ENCODE peak calls at places on chromosome 15, in ten cellular contexts. One of them, this sample, is unnamed.

GRCh38 chr15:74259324-74259712 is 23.2 kb downstream of the CCDC33 start:
- DNase-seq in naive B cell: no peak
- DNase-seq in fibroblast of mammary gland: no peak
- DNase-seq in T follicular helper cell: no peak
- DNase-seq in MV-4-11: no peak
- DNase-seq in amniotic stem cell: no peak
- DNase-seq in GM23248: no peak
- DNase-seq in germinal center: no peak
- DNase-seq in activated T-cell treated with anti-CD3 and anti-CD28 coated beads, Interleukin-2, amount 50 U/mL, for 24 hours: no peak
- DNase-seq in activated gamma-delta T cell treated with Interleukin-2 at 50 U/mL for 16 hours: no peak
- DNase-seq in this sample: no peak

GRCh38 chr15:43516185-43516584 is 1.2 kb upstream of the MAP1A start:
- DNase-seq in naive B cell: no peak
- DNase-seq in germinal center: no peak
- DNase-seq in MV-4-11: no peak
- DNase-seq in activated T-cell treated with anti-CD3 and anti-CD28 coated beads, Interleukin-2, amount 50 U/mL, for 24 hours: no peak
- DNase-seq in fibroblast of mammary gland: peak
- DNase-seq in GM23248: peak
- DNase-seq in amniotic stem cell: no peak
- DNase-seq in activated gamma-delta T cell treated with Interleukin-2 at 50 U/mL for 16 hours: no peak
- DNase-seq in T follicular helper cell: no peak
- DNase-seq in this sample: no peak

GRCh38 chr15:32119286-32119685 is 89.0 kb downstream of the CHRNA7 start:
- DNase-seq in MV-4-11: no peak
- DNase-seq in activated gamma-delta T cell treated with Interleukin-2 at 50 U/mL for 16 hours: no peak
- DNase-seq in naive B cell: no peak
- DNase-seq in germinal center: no peak
- DNase-seq in fibroblast of mammary gland: no peak
- DNase-seq in amniotic stem cell: no peak
- DNase-seq in T follicular helper cell: no peak
- DNase-seq in activated T-cell treated with anti-CD3 and anti-CD28 coated beads, Interleukin-2, amount 50 U/mL, for 24 hours: no peak
- DNase-seq in GM23248: no peak
- DNase-seq in this sample: no peak

GRCh38 chr15:39621210-39621609 is 40.3 kb downstream of the THBS1 start:
- DNase-seq in activated gamma-delta T cell treated with Interleukin-2 at 50 U/mL for 16 hours: no peak
- DNase-seq in T follicular helper cell: no peak
- DNase-seq in germinal center: no peak
- DNase-seq in GM23248: no peak
- DNase-seq in MV-4-11: no peak
- DNase-seq in naive B cell: no peak
- DNase-seq in activated T-cell treated with anti-CD3 and anti-CD28 coated beads, Interleukin-2, amount 50 U/mL, for 24 hours: no peak
- DNase-seq in amniotic stem cell: no peak
- DNase-seq in fibroblast of mammary gland: peak
- DNase-seq in this sample: no peak

GRCh38 chr15:67784057-67784781 is 41.1 kb upstream of the SKOR1 start:
- DNase-seq in fibroblast of mammary gland: no peak
- DNase-seq in amniotic stem cell: no peak
- DNase-seq in activated gamma-delta T cell treated with Interleukin-2 at 50 U/mL for 16 hours: peak
- DNase-seq in naive B cell: peak
- DNase-seq in T follicular helper cell: no peak
- DNase-seq in germinal center: peak
- DNase-seq in GM23248: no peak
- DNase-seq in activated T-cell treated with anti-CD3 and anti-CD28 coated beads, Interleukin-2, amount 50 U/mL, for 24 hours: no peak
- DNase-seq in MV-4-11: peak
- DNase-seq in this sample: no peak

GRCh38 chr15:96474274-96474673 is 143.8 kb downstream of the NR2F2 start:
- DNase-seq in naive B cell: no peak
- DNase-seq in germinal center: no peak
- DNase-seq in fibroblast of mammary gland: peak
- DNase-seq in MV-4-11: no peak
- DNase-seq in activated T-cell treated with anti-CD3 and anti-CD28 coated beads, Interleukin-2, amount 50 U/mL, for 24 hours: no peak
- DNase-seq in activated gamma-delta T cell treated with Interleukin-2 at 50 U/mL for 16 hours: no peak
- DNase-seq in GM23248: peak
- DNase-seq in amniotic stem cell: no peak
- DNase-seq in T follicular helper cell: no peak
- DNase-seq in this sample: no peak

GRCh38 chr15:72970965-72971746 is 81.1 kb upstream of the NEO1 start:
- DNase-seq in MV-4-11: peak
- DNase-seq in activated T-cell treated with anti-CD3 and anti-CD28 coated beads, Interleukin-2, amount 50 U/mL, for 24 hours: no peak
- DNase-seq in activated gamma-delta T cell treated with Interleukin-2 at 50 U/mL for 16 hours: no peak
- DNase-seq in amniotic stem cell: no peak
- DNase-seq in GM23248: peak
- DNase-seq in germinal center: no peak
- DNase-seq in T follicular helper cell: no peak
- DNase-seq in fibroblast of mammary gland: peak
- DNase-seq in naive B cell: no peak
- DNase-seq in this sample: no peak

GRCh38 chr15:59434481-59434880 is 3.5 kb upstream of the FAM81A start:
- DNase-seq in T follicular helper cell: no peak
- DNase-seq in germinal center: no peak
- DNase-seq in activated T-cell treated with anti-CD3 and anti-CD28 coated beads, Interleukin-2, amount 50 U/mL, for 24 hours: no peak
- DNase-seq in activated gamma-delta T cell treated with Interleukin-2 at 50 U/mL for 16 hours: no peak
- DNase-seq in amniotic stem cell: no peak
- DNase-seq in MV-4-11: no peak
- DNase-seq in naive B cell: no peak
- DNase-seq in fibroblast of mammary gland: no peak
- DNase-seq in GM23248: no peak
- DNase-seq in this sample: no peak

GRCh38 chr15:62503451-62503850 is 338.4 kb upstream of the C2CD4B start:
- DNase-seq in germinal center: no peak
- DNase-seq in naive B cell: no peak
- DNase-seq in activated T-cell treated with anti-CD3 and anti-CD28 coated beads, Interleukin-2, amount 50 U/mL, for 24 hours: no peak
- DNase-seq in T follicular helper cell: no peak
- DNase-seq in fibroblast of mammary gland: peak
- DNase-seq in MV-4-11: no peak
- DNase-seq in amniotic stem cell: no peak
- DNase-seq in GM23248: peak
- DNase-seq in activated gamma-delta T cell treated with Interleukin-2 at 50 U/mL for 16 hours: no peak
- DNase-seq in this sample: no peak

GRCh38 chr15:39125904-39126303 is 455.0 kb upstream of the THBS1 start:
- DNase-seq in MV-4-11: no peak
- DNase-seq in amniotic stem cell: no peak
- DNase-seq in T follicular helper cell: no peak
- DNase-seq in activated gamma-delta T cell treated with Interleukin-2 at 50 U/mL for 16 hours: peak
- DNase-seq in activated T-cell treated with anti-CD3 and anti-CD28 coated beads, Interleukin-2, amount 50 U/mL, for 24 hours: no peak
- DNase-seq in fibroblast of mammary gland: peak
- DNase-seq in germinal center: peak
- DNase-seq in naive B cell: no peak
- DNase-seq in GM23248: peak
- DNase-seq in this sample: no peak

GRCh38 chr15:31262143-31262530 is 64.5 kb upstream of the KLF13 start:
- DNase-seq in activated gamma-delta T cell treated with Interleukin-2 at 50 U/mL for 16 hours: no peak
- DNase-seq in MV-4-11: no peak
- DNase-seq in activated T-cell treated with anti-CD3 and anti-CD28 coated beads, Interleukin-2, amount 50 U/mL, for 24 hours: peak
- DNase-seq in GM23248: no peak
- DNase-seq in fibroblast of mammary gland: no peak
- DNase-seq in T follicular helper cell: no peak
- DNase-seq in naive B cell: no peak
- DNase-seq in germinal center: no peak
- DNase-seq in amniotic stem cell: no peak
- DNase-seq in this sample: peak

GRCh38 chr15:40192942-40193341 is 32.1 kb downstream of the BUB1B start:
- DNase-seq in MV-4-11: no peak
- DNase-seq in GM23248: peak
- DNase-seq in amniotic stem cell: no peak
- DNase-seq in naive B cell: no peak
- DNase-seq in activated T-cell treated with anti-CD3 and anti-CD28 coated beads, Interleukin-2, amount 50 U/mL, for 24 hours: no peak
- DNase-seq in germinal center: no peak
- DNase-seq in T follicular helper cell: no peak
- DNase-seq in activated gamma-delta T cell treated with Interleukin-2 at 50 U/mL for 16 hours: no peak
- DNase-seq in fibroblast of mammary gland: peak
- DNase-seq in this sample: no peak

GRCh38 chr15:58606577-58607080 is 142.9 kb downstream of the ADAM10 start:
- DNase-seq in fibroblast of mammary gland: no peak
- DNase-seq in activated gamma-delta T cell treated with Interleukin-2 at 50 U/mL for 16 hours: no peak
- DNase-seq in naive B cell: no peak
- DNase-seq in T follicular helper cell: no peak
- DNase-seq in GM23248: no peak
- DNase-seq in activated T-cell treated with anti-CD3 and anti-CD28 coated beads, Interleukin-2, amount 50 U/mL, for 24 hours: no peak
- DNase-seq in germinal center: no peak
- DNase-seq in MV-4-11: no peak
- DNase-seq in amniotic stem cell: no peak
- DNase-seq in this sample: no peak

GRCh38 chr15:44038801-44039200 is 156.3 kb downstream of the FRMD5 start:
- DNase-seq in activated gamma-delta T cell treated with Interleukin-2 at 50 U/mL for 16 hours: no peak
- DNase-seq in amniotic stem cell: no peak
- DNase-seq in activated T-cell treated with anti-CD3 and anti-CD28 coated beads, Interleukin-2, amount 50 U/mL, for 24 hours: no peak
- DNase-seq in T follicular helper cell: no peak
- DNase-seq in GM23248: no peak
- DNase-seq in naive B cell: no peak
- DNase-seq in germinal center: no peak
- DNase-seq in MV-4-11: no peak
- DNase-seq in fibroblast of mammary gland: no peak
- DNase-seq in this sample: no peak

GRCh38 chr15:51270706-51271105 is 67.7 kb downstream of the CYP19A1 start:
- DNase-seq in naive B cell: no peak
- DNase-seq in germinal center: no peak
- DNase-seq in activated T-cell treated with anti-CD3 and anti-CD28 coated beads, Interleukin-2, amount 50 U/mL, for 24 hours: no peak
- DNase-seq in fibroblast of mammary gland: no peak
- DNase-seq in MV-4-11: peak
- DNase-seq in GM23248: no peak
- DNase-seq in amniotic stem cell: no peak
- DNase-seq in activated gamma-delta T cell treated with Interleukin-2 at 50 U/mL for 16 hours: no peak
- DNase-seq in T follicular helper cell: no peak
- DNase-seq in this sample: no peak

GRCh38 chr15:51289290-51289689 is 49.1 kb downstream of the CYP19A1 start:
- DNase-seq in activated T-cell treated with anti-CD3 and anti-CD28 coated beads, Interleukin-2, amount 50 U/mL, for 24 hours: no peak
- DNase-seq in GM23248: no peak
- DNase-seq in MV-4-11: no peak
- DNase-seq in T follicular helper cell: no peak
- DNase-seq in amniotic stem cell: no peak
- DNase-seq in fibroblast of mammary gland: no peak
- DNase-seq in naive B cell: no peak
- DNase-seq in germinal center: no peak
- DNase-seq in activated gamma-delta T cell treated with Interleukin-2 at 50 U/mL for 16 hours: no peak
- DNase-seq in this sample: no peak

GRCh38 chr15:82108489-82109078 is 62.8 kb upstream of the MEX3B start:
- DNase-seq in naive B cell: peak
- DNase-seq in GM23248: peak
- DNase-seq in germinal center: peak
- DNase-seq in T follicular helper cell: peak
- DNase-seq in amniotic stem cell: no peak
- DNase-seq in MV-4-11: peak
- DNase-seq in fibroblast of mammary gland: peak
- DNase-seq in activated T-cell treated with anti-CD3 and anti-CD28 coated beads, Interleukin-2, amount 50 U/mL, for 24 hours: peak
- DNase-seq in activated gamma-delta T cell treated with Interleukin-2 at 50 U/mL for 16 hours: peak
- DNase-seq in this sample: peak

GRCh38 chr15:80615783-80616391 is 79.2 kb upstream of the ABHD17C start:
- DNase-seq in T follicular helper cell: no peak
- DNase-seq in fibroblast of mammary gland: peak
- DNase-seq in GM23248: peak
- DNase-seq in naive B cell: no peak
- DNase-seq in MV-4-11: no peak
- DNase-seq in activated T-cell treated with anti-CD3 and anti-CD28 coated beads, Interleukin-2, amount 50 U/mL, for 24 hours: no peak
- DNase-seq in amniotic stem cell: no peak
- DNase-seq in germinal center: no peak
- DNase-seq in activated gamma-delta T cell treated with Interleukin-2 at 50 U/mL for 16 hours: no peak
- DNase-seq in this sample: peak

GRCh38 chr15:80367094-80367493 is 37.1 kb upstream of the ARNT2 start:
- DNase-seq in T follicular helper cell: no peak
- DNase-seq in fibroblast of mammary gland: peak
- DNase-seq in amniotic stem cell: no peak
- DNase-seq in activated gamma-delta T cell treated with Interleukin-2 at 50 U/mL for 16 hours: no peak
- DNase-seq in MV-4-11: peak
- DNase-seq in activated T-cell treated with anti-CD3 and anti-CD28 coated beads, Interleukin-2, amount 50 U/mL, for 24 hours: no peak
- DNase-seq in germinal center: no peak
- DNase-seq in naive B cell: no peak
- DNase-seq in GM23248: peak
- DNase-seq in this sample: no peak

GRCh38 chr15:39110746-39111145 is 470.1 kb upstream of the THBS1 start:
- DNase-seq in naive B cell: no peak
- DNase-seq in activated gamma-delta T cell treated with Interleukin-2 at 50 U/mL for 16 hours: no peak
- DNase-seq in MV-4-11: no peak
- DNase-seq in GM23248: peak
- DNase-seq in germinal center: no peak
- DNase-seq in T follicular helper cell: no peak
- DNase-seq in amniotic stem cell: no peak
- DNase-seq in activated T-cell treated with anti-CD3 and anti-CD28 coated beads, Interleukin-2, amount 50 U/mL, for 24 hours: no peak
- DNase-seq in fibroblast of mammary gland: peak
- DNase-seq in this sample: no peak

GRCh38 chr15:44319385-44319784 is 30.9 kb downstream of the GOLM2 start:
- DNase-seq in naive B cell: peak
- DNase-seq in activated gamma-delta T cell treated with Interleukin-2 at 50 U/mL for 16 hours: no peak
- DNase-seq in amniotic stem cell: no peak
- DNase-seq in activated T-cell treated with anti-CD3 and anti-CD28 coated beads, Interleukin-2, amount 50 U/mL, for 24 hours: no peak
- DNase-seq in germinal center: peak
- DNase-seq in T follicular helper cell: no peak
- DNase-seq in fibroblast of mammary gland: no peak
- DNase-seq in MV-4-11: no peak
- DNase-seq in GM23248: no peak
- DNase-seq in this sample: no peak